ENCODE peak calls at places on chromosomes 11 and 22, in ten cellular contexts. E is psoas muscle; V is neural crest cell; D is fibroblast of lung; Q is tibial artery; T is fibroblast of mammary gland; B is heart left ventricle; J is CD4-positive, alpha-beta T cell; F is mesothelial cell of epicardium; L is WTC11. X is an unnamed sample.
A peak's percentile ranks its signal among the peaks of the same experiment; 100 is the strongest.

GRCh38 chr11:33930317-33931021 is 38.6 kb upstream of the LMO2 start:
- DNase-seq in V (no peak), T (peak; percentile 71), J (no peak), E (no peak), F (no peak), B (no peak), D (peak; percentile 48), Q (peak; percentile 68), L (no peak), X (no peak)

GRCh38 chr11:132047167-132047566 is 676.8 kb downstream of the NTM start:
- DNase-seq in F (no peak), V (no peak), J (no peak), D (no peak), B (no peak), Q (no peak), T (no peak), E (no peak), L (no peak), X (no peak)

GRCh38 chr11:45354976-45355705 is 69.0 kb upstream of the SYT13 start:
- DNase-seq in B (peak; percentile 90), F (peak; percentile 74), D (peak; percentile 70), E (peak; percentile 92), V (peak; percentile 81), J (peak; percentile 89), L (peak; percentile 86), Q (peak; percentile 90), T (peak; percentile 61), X (no peak)

GRCh38 chr11:14784230-14784629 is 107.8 kb downstream of the CYP2R1 start:
- DNase-seq in D (no peak), V (no peak), E (no peak), F (no peak), B (no peak), J (no peak), T (no peak), L (no peak), Q (no peak), X (no peak)

GRCh38 chr11:19377855-19378254 is 137.1 kb upstream of the E2F8 start:
- DNase-seq in F (no peak), V (no peak), Q (no peak), D (no peak), E (no peak), B (no peak), J (no peak), T (no peak), L (no peak), X (no peak)

GRCh38 chr11:126163074-126163700 is 48.3 kb downstream of the RPUSD4 start:
- DNase-seq in B (no peak), E (no peak), D (peak; percentile 94), T (peak; percentile 88), V (no peak), F (no peak), J (no peak), Q (no peak), L (no peak), X (peak; percentile 85)

GRCh38 chr22:27749597-27750225 is 51.8 kb downstream of the MN1 start:
- DNase-seq in V (no peak), Q (peak; percentile 82), B (no peak), D (peak; percentile 61), E (no peak), J (no peak), L (peak; percentile 31), F (no peak), T (no peak), X (no peak)

GRCh38 chr11:86978756-86979608 is 23.8 kb upstream of the FZD4 start:
- DNase-seq in Q (no peak), T (peak; percentile 62), E (no peak), D (no peak), F (no peak), V (no peak), B (no peak), L (no peak), J (no peak), X (peak; percentile 44)

GRCh38 chr22:24768537-24769374 is 5.8 kb downstream of the PIWIL3 start:
- DNase-seq in V (peak; percentile 51), J (peak; percentile 17), E (no peak), T (peak; percentile 60), B (no peak), L (peak; percentile 72), F (no peak), D (peak; percentile 35), Q (no peak), X (peak; percentile 45)

GRCh38 chr22:38964989-38965388 is 7.6 kb downstream of the APOBEC3A start:
- DNase-seq in E (peak; percentile 32), D (no peak), B (no peak), V (no peak), Q (no peak), F (no peak), J (no peak), L (no peak), T (no peak), X (no peak)

DNA sequence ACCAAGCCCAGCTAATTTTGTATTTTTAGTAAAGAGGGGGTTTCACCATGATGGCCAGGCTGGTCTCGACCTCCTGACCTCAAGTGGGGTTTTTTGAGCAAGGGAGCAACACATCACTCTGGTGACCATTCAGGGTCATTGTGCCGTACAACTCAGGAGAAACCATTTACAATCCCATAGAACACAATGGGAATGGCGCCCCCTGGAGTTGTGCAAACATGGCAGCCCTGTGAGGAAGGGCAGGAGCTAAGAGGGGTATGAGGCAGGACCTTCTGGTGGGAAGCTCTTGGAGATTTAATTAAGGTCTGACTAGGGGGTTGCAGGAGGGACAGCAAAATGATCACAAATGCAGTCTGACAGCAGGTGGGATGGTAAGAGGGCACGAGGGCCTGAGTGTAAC is 9.2 kb upstream of the CSF2RB start:
- DNase-seq in D (no peak), F (no peak), B (no peak), Q (no peak), L (no peak), E (no peak), J (no peak), V (no peak), T (no peak), X (no peak)
- TF ChIP-seq CTCF in D (no peak), F (no peak), B (no peak), Q (no peak), L (no peak), E (no peak), J (no peak), V (peak; percentile 36), T (no peak), X (peak; percentile 48)

DNA sequence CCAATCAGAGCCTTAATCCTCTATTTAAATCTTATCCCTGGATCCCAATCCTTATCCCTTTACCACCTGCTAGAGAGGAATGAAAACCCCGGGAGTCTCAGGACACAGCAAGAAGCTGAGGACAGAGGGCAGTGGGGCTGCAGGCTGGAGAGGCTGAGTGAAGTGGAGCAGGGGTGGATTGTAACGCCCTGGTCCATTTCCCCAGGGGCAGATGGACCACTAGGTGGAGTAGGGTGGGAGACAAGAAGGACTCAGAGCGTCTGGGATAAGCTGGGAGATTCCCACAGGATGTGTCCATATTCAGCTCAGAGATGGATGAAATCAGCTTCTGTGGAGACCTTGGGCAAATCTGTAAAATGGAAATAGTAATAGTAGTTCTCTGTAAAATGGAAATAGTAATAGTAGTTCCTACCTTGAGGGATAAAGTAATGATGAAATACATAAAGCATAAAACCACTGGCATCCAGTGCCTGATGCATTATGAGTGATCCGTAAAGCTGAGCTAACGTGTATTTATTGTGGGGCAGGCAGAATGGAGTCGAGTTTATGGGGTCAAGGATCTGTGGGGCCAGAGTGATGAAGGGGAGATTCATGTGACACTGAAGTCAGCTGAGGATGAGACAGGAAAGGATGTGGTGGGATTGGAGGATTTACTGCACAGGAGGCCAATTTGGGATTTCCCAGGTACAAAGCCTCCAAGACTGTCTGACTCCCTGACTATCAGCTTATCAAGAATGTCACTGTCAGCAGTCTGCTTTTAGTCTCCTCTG is 1.9 kb upstream of the ROBO4 start:
- DNase-seq in F (no peak), J (no peak), D (no peak), B (no peak), T (peak; percentile 20), L (no peak), Q (peak; percentile 49), E (no peak), V (no peak), X (no peak)
- TF ChIP-seq CTCF in F (no peak), J (no peak), D (no peak), B (no peak), T (no peak), L (no peak), Q (no peak), E (no peak), V (no peak), X (peak; percentile 61)

DNA sequence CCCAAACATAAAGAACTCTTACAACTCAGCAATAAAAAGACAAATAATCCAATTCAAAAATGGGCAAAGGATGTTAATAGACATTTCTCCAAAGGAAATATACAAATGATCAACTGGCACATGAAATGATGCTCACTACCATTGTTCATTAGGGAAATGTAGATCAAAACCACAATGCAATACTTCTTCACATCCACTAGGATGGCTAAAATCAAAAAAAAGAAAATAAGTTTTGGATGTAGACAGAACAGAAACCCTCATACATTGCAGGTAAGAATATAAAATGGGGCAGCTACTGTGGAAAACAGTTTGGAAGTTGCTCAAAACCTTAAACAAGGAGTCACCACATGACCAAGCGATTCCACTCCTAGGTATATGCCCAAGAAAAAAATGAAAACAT is 16.3 kb downstream of the SIK3 start:
- DNase-seq in E (no peak), V (no peak), D (no peak), J (no peak), B (no peak), L (no peak), F (no peak), T (no peak), Q (no peak), X (no peak)
- TF ChIP-seq CTCF in E (no peak), V (peak; percentile 49), D (no peak), J (no peak), B (no peak), L (no peak), F (peak; percentile 38), T (peak; percentile 1), Q (no peak), X (peak; percentile 54)

GRCh38 chr11:35192347-35192746 is 53.4 kb downstream of the CD44 start:
- DNase-seq in L (no peak), E (peak; percentile 50), V (peak; percentile 17), T (peak; percentile 43), Q (peak; percentile 76), B (peak; percentile 68), D (peak; percentile 54), F (no peak), J (no peak), X (no peak)
- TF ChIP-seq CTCF in L (no peak), E (no peak), V (no peak), T (no peak), Q (no peak), B (no peak), D (no peak), F (no peak), J (no peak), X (no peak)

DNA sequence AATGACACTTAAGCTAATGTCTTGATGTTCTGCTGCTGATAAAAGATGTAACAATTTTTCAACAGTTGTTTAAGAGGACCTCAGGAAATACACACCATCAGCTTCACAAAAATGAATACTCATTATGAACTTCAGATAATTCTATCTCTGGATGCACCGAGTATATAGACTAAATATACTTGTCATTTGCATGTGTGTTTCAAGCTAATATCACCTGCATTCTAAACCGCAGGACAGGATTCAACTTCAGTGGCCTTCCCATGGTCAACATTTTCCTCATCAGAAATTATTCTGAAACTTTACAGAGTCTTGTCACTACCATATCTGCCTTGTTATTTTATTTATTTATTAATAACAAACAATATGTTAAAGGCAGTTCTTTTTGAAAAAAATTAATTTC is 717.0 kb upstream of the CCDC179 start:
- DNase-seq in V (no peak), E (no peak), D (no peak), B (no peak), Q (no peak), J (no peak), L (no peak), T (no peak), F (no peak), X (no peak)
- TF ChIP-seq CTCF in V (no peak), E (no peak), D (no peak), B (no peak), Q (no peak), J (no peak), L (no peak), T (no peak), F (no peak), X (no peak)